ENCODE peak calls at places on chromosomes 1 and 21, in five cellular contexts. V, J, F, S and N are unnamed samples.

GRCh38 chr1:229161740-229162139 is 109.2 kb upstream of the RAB4A start:
- DNase-seq in V (no peak), F (no peak), S (no peak), J (no peak), N (no peak)

GRCh38 chr1:31959941-31960340 is 21.8 kb upstream of the PTP4A2 start:
- DNase-seq in J (no peak), S (no peak), V (no peak), F (no peak), N (no peak)

GRCh38 chr1:214280386-214281029 is 451 bp upstream of the SMYD2 start:
- DNase-seq in J (no peak), S (peak; percentile 56), F (peak; percentile 61), V (peak; percentile 63), N (no peak)

GRCh38 chr1:43444151-43444826 is 9.4 kb downstream of the HYI start:
- DNase-seq in F (no peak), S (no peak), J (no peak), V (no peak), N (peak; percentile 59)

GRCh38 chr1:223706077-223706988 is 6.0 kb upstream of the CAPN2 start:
- DNase-seq in F (no peak), J (no peak), S (no peak), V (no peak), N (no peak)

GRCh38 chr1:94562502-94563260 is 21.1 kb upstream of the F3 start:
- DNase-seq in V (peak; percentile 71), F (no peak), S (no peak), J (no peak), N (no peak)

GRCh38 chr1:77514871-77515776 is 167.3 kb downstream of the ZZZ3 start:
- DNase-seq in J (no peak), V (no peak), F (peak; percentile 31), S (peak; percentile 68), N (no peak)

GRCh38 chr1:221987860-221988520 is 246.1 kb upstream of the DUSP10 start:
- DNase-seq in S (no peak), J (no peak), F (peak; percentile 29), V (no peak), N (no peak)

GRCh38 chr1:226626577-226626956 is 78.0 kb downstream of the STUM start:
- DNase-seq in J (peak; percentile 89), S (peak; percentile 87), V (peak; percentile 84), F (peak; percentile 75), N (peak; percentile 81)

GRCh38 chr1:175191654-175192053 is 922 bp downstream of the KIAA0040 start:
- DNase-seq in F (no peak), J (no peak), V (no peak), S (no peak), N (no peak)

GRCh38 chr1:208476825-208477170 is 232.6 kb upstream of the PLXNA2 start:
- DNase-seq in F (no peak), J (no peak), V (no peak), S (no peak), N (no peak)

GRCh38 chr1:10360045-10360444 is 38.8 kb upstream of the PGD start:
- DNase-seq in F (no peak), S (no peak), V (no peak), J (no peak), N (no peak)

GRCh38 chr1:60425528-60425927 is 352.0 kb upstream of the C1orf87 start:
- DNase-seq in S (no peak), F (no peak), J (no peak), V (no peak), N (no peak)

GRCh38 chr21:41953831-41954653 is at the start of gene C2CD2:
- DNase-seq in F (peak; percentile 69), J (no peak), S (no peak), V (peak; percentile 78), N (no peak)

GRCh38 chr1:59878370-59878769 is 48.2 kb downstream of the CYP2J2 start:
- DNase-seq in V (no peak), S (no peak), J (no peak), F (no peak), N (no peak)

GRCh38 chr1:92752719-92753118 is 32.2 kb downstream of the EVI5 start:
- DNase-seq in V (no peak), J (no peak), F (no peak), S (no peak), N (no peak)

GRCh38 chr21:25891596-25891995 is 156.8 kb downstream of the GABPA start:
- DNase-seq in J (no peak), V (no peak), S (no peak), F (no peak), N (no peak)

GRCh38 chr1:180123463-180123936 is 31.2 kb upstream of the QSOX1 start:
- DNase-seq in S (no peak), F (no peak), J (no peak), V (no peak), N (no peak)

GRCh38 chr21:28561772-28562171 is 430.9 kb downstream of the LTN1 start:
- DNase-seq in V (no peak), J (no peak), S (no peak), F (no peak), N (no peak)
- H3K4me3 ChIP-seq in V (no peak overlapping the region), J (no peak overlapping the region), S (no peak overlapping the region), F (no peak overlapping the region), N (no peak overlapping the region)

GRCh38 chr1:30824736-30825429 is 67.3 kb upstream of the LAPTM5 start:
- DNase-seq in S (no peak), V (no peak), J (no peak), F (no peak), N (no peak)
- H3K27ac ChIP-seq in S (peak overlapping the region; percentile 87), V (peak overlapping the region; percentile 83), J (no peak overlapping the region), F (peak overlapping the region; percentile 95), N (peak overlapping the region; percentile 92)

GRCh38 chr1:160779662-160780397 is 16.1 kb upstream of the LY9 start:
- DNase-seq in V (no peak), F (no peak), J (no peak), S (no peak), N (no peak)
- TF ChIP-seq CTCF in V (peak; percentile 43), F (no peak), J (peak; percentile 14), S (no peak), N (no peak)

DNA sequence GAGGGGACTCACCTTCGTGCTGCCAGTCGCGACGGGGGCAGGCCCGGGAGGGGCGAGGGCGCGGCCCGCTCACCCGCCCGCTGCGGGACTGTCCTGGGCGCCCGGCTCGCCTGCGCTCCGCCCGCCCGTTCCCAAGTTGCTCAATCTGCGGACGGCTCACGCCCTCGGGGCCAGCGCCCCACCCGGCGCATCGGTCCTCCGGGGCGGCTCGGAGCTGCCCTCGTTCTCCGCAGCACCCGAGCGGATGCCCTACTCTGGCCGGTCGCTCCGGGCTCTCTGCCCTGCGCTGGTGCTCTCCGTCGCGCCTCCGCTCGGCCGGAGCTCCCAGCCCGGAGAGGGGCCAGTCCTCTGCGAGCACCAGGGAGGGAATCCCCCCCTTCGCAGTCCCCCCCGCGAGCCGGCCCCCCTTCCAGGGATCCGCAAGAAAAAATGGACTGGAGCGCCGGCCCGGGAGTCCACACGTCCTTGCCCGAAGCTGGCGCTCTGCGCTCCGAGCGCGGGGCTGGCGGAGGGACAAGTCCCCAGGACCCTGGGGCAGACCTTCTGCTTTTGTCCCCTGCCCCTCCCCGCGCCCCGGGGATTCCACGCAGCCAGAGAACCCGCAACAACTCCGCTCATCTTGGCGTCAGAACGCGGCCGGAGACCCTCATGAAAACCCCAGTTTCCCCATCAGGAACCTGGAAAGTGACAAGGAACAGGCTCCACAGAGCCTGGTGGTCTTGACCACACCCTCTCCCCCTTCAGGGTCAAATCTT is at the start of gene RSPO1:
- DNase-seq in J (no peak), F (no peak), S (no peak), V (no peak), N (no peak)
- H3K4me3 ChIP-seq in J (peak within 1 kb of the TSS; percentile 40), F (peak within 1 kb of the TSS; percentile 33), S (peak within 1 kb of the TSS; percentile 45), V (peak within 1 kb of the TSS; percentile 50), N (peak within 1 kb of the TSS; percentile 67)